ENCODE peak calls at places on chromosomes 16 and 17, in ten cellular contexts. H, E, G, U, P, D, Z, Q, B and X are unnamed samples.

GRCh38 chr17:81924557-81925532 is 2.7 kb downstream of the MAFG start:
- DNase-seq in Z (no peak), P (no peak), Q (no peak), D (no peak), H (peak; percentile 74), E (no peak), G (no peak), U (peak; percentile 36), B (no peak), X (no peak)

GRCh38 chr17:81561494-81561885 is 9.3 kb upstream of the FAAP100 start:
- DNase-seq in B (no peak), D (no peak), G (no peak), H (no peak), P (no peak), U (no peak), E (no peak), Z (no peak), Q (peak; percentile 63), X (no peak)

GRCh38 chr17:80941743-80942211 is 49.9 kb upstream of the CHMP6 start:
- DNase-seq in G (peak; percentile 84), B (no peak), H (no peak), Z (no peak), D (no peak), Q (peak; percentile 47), U (peak; percentile 67), E (peak; percentile 68), P (no peak), X (no peak)

GRCh38 chr16:57061084-57061905 is 31.1 kb upstream of the CPNE2 start:
- DNase-seq in Q (peak; percentile 19), Z (no peak), H (peak; percentile 68), P (peak; percentile 96), D (peak; percentile 35), B (peak; percentile 81), U (peak; percentile 73), G (peak; percentile 92), E (peak; percentile 82), X (peak; percentile 62)

GRCh38 chr16:53080345-53081031 is 25.7 kb downstream of the CHD9 start:
- DNase-seq in U (peak; percentile 72), B (peak; percentile 47), P (peak; percentile 90), Z (no peak), E (peak; percentile 59), D (peak; percentile 29), H (no peak), G (peak; percentile 88), Q (peak; percentile 89), X (peak; percentile 89)

GRCh38 chr17:19979917-19980770 is 2.5 kb upstream of the AKAP10 start:
- DNase-seq in E (peak; percentile 50), G (no peak), U (peak; percentile 49), H (no peak), Q (no peak), P (peak; percentile 82), Z (no peak), D (peak; percentile 13), B (no peak), X (peak; percentile 75)

GRCh38 chr16:11571549-11571948 is 15.2 kb downstream of the LITAF start:
- DNase-seq in D (no peak), P (no peak), Q (no peak), E (no peak), Z (no peak), B (no peak), U (peak; percentile 5), G (no peak), H (no peak), X (no peak)

GRCh38 chr16:57725976-57726375 is 9.6 kb upstream of the KATNB1 start:
- DNase-seq in U (no peak), Q (no peak), E (no peak), D (no peak), Z (no peak), H (no peak), B (no peak), G (peak; percentile 48), P (no peak), X (no peak)

GRCh38 chr17:40864661-40865380 is 2.2 kb downstream of the KRT12 start:
- DNase-seq in B (no peak), Q (no peak), D (no peak), Z (no peak), U (no peak), H (no peak), G (no peak), P (no peak), E (no peak), X (peak; percentile 18)

GRCh38 chr17:48722201-48722907 is at the start of gene PRAC1:
- DNase-seq in Q (no peak), B (no peak), G (peak; percentile 53), U (no peak), Z (no peak), D (no peak), E (no peak), P (no peak), H (no peak), X (no peak)

GRCh38 chr17:69500911-69501429 is 86.5 kb downstream of the MAP2K6 start:
- DNase-seq in Z (no peak), D (peak; percentile 27), Q (no peak), H (no peak), U (no peak), G (no peak), E (no peak), B (no peak), P (no peak), X (no peak)

GRCh38 chr17:2899911-2900310 is 103.7 kb downstream of the RAP1GAP2 start:
- DNase-seq in P (no peak), D (peak; percentile 35), G (no peak), U (no peak), E (no peak), B (no peak), Q (peak; percentile 11), H (no peak), Z (no peak), X (no peak)

GRCh38 chr17:76710863-76711611 is at the start of gene MXRA7:
- DNase-seq in P (peak; percentile 93), Q (peak; percentile 61), Z (no peak), U (peak; percentile 88), G (peak; percentile 93), D (peak; percentile 72), H (peak; percentile 76), E (peak; percentile 78), B (peak; percentile 61), X (peak; percentile 86)

GRCh38 chr17:56373981-56374380 is 219.5 kb upstream of the NOG start:
- DNase-seq in G (no peak), D (no peak), B (no peak), Q (no peak), Z (no peak), P (no peak), U (no peak), E (no peak), H (no peak), X (no peak)

GRCh38 chr17:80970044-80970761 is 21.4 kb upstream of the CHMP6 start:
- DNase-seq in Z (no peak), G (peak; percentile 88), Q (no peak), P (no peak), U (peak; percentile 63), D (peak; percentile 50), B (peak; percentile 45), E (peak; percentile 55), H (peak; percentile 70), X (no peak)

GRCh38 chr16:14321542-14321941 is 250.4 kb downstream of the MRTFB start:
- DNase-seq in B (no peak), U (peak; percentile 69), H (no peak), P (no peak), E (peak; percentile 97), D (no peak), Q (no peak), G (no peak), Z (no peak), X (peak; percentile 74)
- H3K4me3 ChIP-seq in B (no peak overlapping the region), U (no peak overlapping the region), H (no peak overlapping the region), P (no peak overlapping the region), E (peak overlapping the region; percentile 10), D (no peak overlapping the region), Q (no peak overlapping the region), G (no peak overlapping the region), Z (no peak overlapping the region), X (no peak overlapping the region)

GRCh38 chr16:4936991-4937781 is at the start of gene PPL:
- DNase-seq in Q (no peak), U (peak; percentile 65), E (peak; percentile 39), H (peak; percentile 94), G (peak; percentile 89), B (peak; percentile 37), D (peak; percentile 95), P (peak; percentile 95), Z (peak; percentile 76), X (peak; percentile 81)
- TF ChIP-seq POLR2A in Q (no peak), U (no peak), E (no peak), H (peak; percentile 78), G (no peak), B (no peak), D (peak; percentile 33), P (no peak), Z (peak; percentile 45), X (no peak)

DNA sequence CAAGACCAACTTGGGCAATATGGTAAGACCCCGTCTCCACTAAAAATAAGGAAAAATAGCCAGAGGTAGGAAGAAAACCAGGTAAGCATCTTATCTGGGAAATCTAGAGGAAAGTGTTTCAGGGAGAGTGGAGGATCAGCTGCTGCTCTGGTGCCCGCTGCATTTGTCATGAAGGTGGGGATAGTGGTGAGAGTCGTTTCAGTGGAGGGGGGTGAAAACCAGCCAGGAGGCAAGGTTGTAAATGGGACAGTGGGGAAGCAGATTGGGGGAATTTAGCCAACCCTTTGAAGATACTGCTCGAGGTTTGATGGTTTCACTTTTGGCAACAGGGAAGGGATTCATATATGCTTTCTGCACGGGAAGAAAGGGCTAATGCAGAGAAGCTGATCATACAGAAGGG is 8.8 kb downstream of the DCTPP1 start:
- DNase-seq in Z (no peak), E (no peak), Q (no peak), U (no peak), B (no peak), H (no peak), G (no peak), P (no peak), D (no peak), X (no peak)
- TF ChIP-seq CTCF in Z (no peak), E (no peak), Q (no peak), U (no peak), B (no peak), H (no peak), G (no peak), P (no peak), D (no peak), X (no peak)

GRCh38 chr17:8894673-8895578 is 27.5 kb upstream of the PIK3R6 start:
- DNase-seq in Q (peak; percentile 59), Z (peak; percentile 39), D (peak; percentile 53), U (no peak), P (peak; percentile 74), B (peak; percentile 70), G (no peak), E (peak; percentile 81), H (peak; percentile 81), X (peak; percentile 50)

GRCh38 chr17:8892338-8892690 is 24.8 kb upstream of the PIK3R6 start:
- DNase-seq in E (no peak), H (no peak), B (no peak), Q (no peak), U (no peak), P (no peak), G (no peak), Z (no peak), D (no peak), X (no peak)

GRCh38 chr17:8894189-8894611 is 26.7 kb upstream of the PIK3R6 start:
- DNase-seq in H (peak; percentile 44), D (peak; percentile 5), Z (no peak), G (no peak), U (no peak), Q (no peak), E (no peak), P (peak; percentile 77), B (no peak), X (no peak)

GRCh38 chr17:8893059-8893458 is 25.6 kb upstream of the PIK3R6 start:
- DNase-seq in E (no peak), H (no peak), U (no peak), G (no peak), D (no peak), B (no peak), Z (no peak), P (no peak), Q (no peak), X (no peak)

GRCh38 chr17:8893621-8894020 is 26.1 kb upstream of the PIK3R6 start:
- DNase-seq in P (no peak), Q (no peak), D (no peak), Z (no peak), B (no peak), H (peak; percentile 36), U (no peak), G (no peak), E (no peak), X (no peak)
- H3K4me3 ChIP-seq in P (no peak overlapping the region), Q (no peak overlapping the region), D (no peak overlapping the region), Z (no peak overlapping the region), B (no peak overlapping the region), H (no peak overlapping the region), U (no peak overlapping the region), G (no peak overlapping the region), E (no peak overlapping the region), X (no peak overlapping the region)